ENCODE peak calls at places on chromosome 17, in nine cellular contexts. One of them, this sample, is unnamed.
A peak's percentile ranks its signal among the peaks of the same experiment; 100 is the strongest.

GRCh38 chr17:38339891-38340290 is 3.9 kb downstream of the GPR179 start:
- DNase-seq in astrocyte of the cerebellum: no peak
- DNase-seq in esophagus squamous epithelium: no peak
- DNase-seq in bronchial epithelial cell: no peak
- DNase-seq in lower leg skin: no peak
- DNase-seq in AG04449: no peak
- DNase-seq in cardiac muscle cell: no peak
- DNase-seq in pancreas: no peak
- DNase-seq in Karpas-422: no peak
- DNase-seq in this sample: no peak

GRCh38 chr17:4304417-4305027 is 40.7 kb upstream of the ANKFY1 start:
- DNase-seq in Karpas-422: peak; percentile 83
- DNase-seq in astrocyte of the cerebellum: peak; percentile 22
- DNase-seq in bronchial epithelial cell: peak; percentile 28
- DNase-seq in pancreas: peak; percentile 44
- DNase-seq in AG04449: no peak
- DNase-seq in lower leg skin: no peak
- DNase-seq in esophagus squamous epithelium: no peak
- DNase-seq in cardiac muscle cell: peak; percentile 64
- DNase-seq in this sample: peak; percentile 5

GRCh38 chr17:309361-309888 is 43.2 kb downstream of the RPH3AL start:
- DNase-seq in lower leg skin: no peak
- DNase-seq in bronchial epithelial cell: no peak
- DNase-seq in Karpas-422: peak; percentile 80
- DNase-seq in astrocyte of the cerebellum: no peak
- DNase-seq in esophagus squamous epithelium: no peak
- DNase-seq in pancreas: no peak
- DNase-seq in AG04449: no peak
- DNase-seq in cardiac muscle cell: peak; percentile 61
- DNase-seq in this sample: no peak

GRCh38 chr17:72702998-72703397 is 389.5 kb downstream of the SLC39A11 start:
- DNase-seq in bronchial epithelial cell: peak; percentile 53
- DNase-seq in AG04449: no peak
- DNase-seq in Karpas-422: no peak
- DNase-seq in pancreas: no peak
- DNase-seq in esophagus squamous epithelium: no peak
- DNase-seq in lower leg skin: no peak
- DNase-seq in astrocyte of the cerebellum: no peak
- DNase-seq in cardiac muscle cell: no peak
- DNase-seq in this sample: no peak

GRCh38 chr17:49157784-49158183 is 25.2 kb downstream of the B4GALNT2 start:
- DNase-seq in astrocyte of the cerebellum: no peak
- DNase-seq in lower leg skin: no peak
- DNase-seq in pancreas: no peak
- DNase-seq in bronchial epithelial cell: peak; percentile 5
- DNase-seq in esophagus squamous epithelium: no peak
- DNase-seq in cardiac muscle cell: no peak
- DNase-seq in AG04449: no peak
- DNase-seq in Karpas-422: no peak
- DNase-seq in this sample: no peak

GRCh38 chr17:74759243-74759801 is 10.9 kb downstream of the NHERF1 start:
- DNase-seq in lower leg skin: no peak
- DNase-seq in pancreas: no peak
- DNase-seq in astrocyte of the cerebellum: no peak
- DNase-seq in cardiac muscle cell: no peak
- DNase-seq in Karpas-422: no peak
- DNase-seq in esophagus squamous epithelium: no peak
- DNase-seq in AG04449: no peak
- DNase-seq in bronchial epithelial cell: no peak
- DNase-seq in this sample: no peak

GRCh38 chr17:73710095-73710592 is 65.9 kb upstream of the SDK2 start:
- DNase-seq in bronchial epithelial cell: peak; percentile 63
- DNase-seq in cardiac muscle cell: peak; percentile 85
- DNase-seq in astrocyte of the cerebellum: peak; percentile 13
- DNase-seq in lower leg skin: peak; percentile 43
- DNase-seq in pancreas: peak; percentile 60
- DNase-seq in Karpas-422: peak; percentile 82
- DNase-seq in AG04449: no peak
- DNase-seq in esophagus squamous epithelium: no peak
- DNase-seq in this sample: no peak

GRCh38 chr17:17724307-17724921 is 43.2 kb downstream of the RAI1 start:
- DNase-seq in bronchial epithelial cell: no peak
- DNase-seq in AG04449: no peak
- DNase-seq in lower leg skin: no peak
- DNase-seq in Karpas-422: peak; percentile 62
- DNase-seq in esophagus squamous epithelium: no peak
- DNase-seq in astrocyte of the cerebellum: peak; percentile 52
- DNase-seq in cardiac muscle cell: peak; percentile 87
- DNase-seq in pancreas: no peak
- DNase-seq in this sample: no peak

GRCh38 chr17:68489919-68490318 is 22.3 kb upstream of the PRKAR1A start:
- DNase-seq in lower leg skin: no peak
- DNase-seq in cardiac muscle cell: no peak
- DNase-seq in Karpas-422: no peak
- DNase-seq in AG04449: no peak
- DNase-seq in astrocyte of the cerebellum: no peak
- DNase-seq in esophagus squamous epithelium: no peak
- DNase-seq in bronchial epithelial cell: no peak
- DNase-seq in pancreas: no peak
- DNase-seq in this sample: no peak

GRCh38 chr17:76869878-76870714 is 1.9 kb downstream of the MGAT5B start:
- DNase-seq in esophagus squamous epithelium: no peak
- DNase-seq in bronchial epithelial cell: no peak
- DNase-seq in astrocyte of the cerebellum: no peak
- DNase-seq in Karpas-422: no peak
- DNase-seq in cardiac muscle cell: peak; percentile 56
- DNase-seq in lower leg skin: no peak
- DNase-seq in AG04449: no peak
- DNase-seq in pancreas: no peak
- DNase-seq in this sample: no peak

GRCh38 chr17:927611-928461 is 51.7 kb downstream of the NXN start:
- DNase-seq in lower leg skin: no peak
- DNase-seq in astrocyte of the cerebellum: peak; percentile 100
- DNase-seq in pancreas: no peak
- DNase-seq in AG04449: peak; percentile 97
- DNase-seq in bronchial epithelial cell: peak; percentile 91
- DNase-seq in Karpas-422: no peak
- DNase-seq in esophagus squamous epithelium: no peak
- DNase-seq in cardiac muscle cell: no peak
- DNase-seq in this sample: peak; percentile 88

GRCh38 chr17:8632087-8632486 is 1.6 kb upstream of the MYH10 start:
- DNase-seq in esophagus squamous epithelium: no peak
- DNase-seq in astrocyte of the cerebellum: no peak
- DNase-seq in pancreas: no peak
- DNase-seq in cardiac muscle cell: no peak
- DNase-seq in bronchial epithelial cell: no peak
- DNase-seq in Karpas-422: no peak
- DNase-seq in AG04449: no peak
- DNase-seq in lower leg skin: no peak
- DNase-seq in this sample: no peak
- H3K4me3 ChIP-seq in esophagus squamous epithelium: no peak overlapping the region
- H3K4me3 ChIP-seq in astrocyte of the cerebellum: no peak overlapping the region
- H3K4me3 ChIP-seq in pancreas: no peak overlapping the region
- H3K4me3 ChIP-seq in cardiac muscle cell: no peak overlapping the region
- H3K4me3 ChIP-seq in bronchial epithelial cell: no peak overlapping the region
- H3K4me3 ChIP-seq in Karpas-422: no peak overlapping the region
- H3K4me3 ChIP-seq in AG04449: no peak overlapping the region
- H3K4me3 ChIP-seq in lower leg skin: no peak overlapping the region
- H3K4me3 ChIP-seq in this sample: no peak overlapping the region

DNA sequence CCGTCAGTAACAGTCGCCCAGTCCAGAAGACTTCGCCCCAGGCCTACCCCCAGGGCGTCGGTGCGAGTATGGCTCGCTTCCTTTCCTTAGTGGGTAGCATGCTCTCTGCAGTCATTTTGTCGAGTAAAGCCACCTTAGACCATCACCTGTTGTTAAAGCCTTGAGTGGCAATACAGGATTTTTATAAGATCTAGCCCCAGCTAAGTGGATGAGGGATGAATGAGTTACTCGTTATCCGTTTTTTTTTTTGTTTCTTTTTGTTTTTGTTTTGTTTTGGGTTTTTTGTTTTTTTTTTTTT is 322 bp upstream of the KLHL11 start:
- DNase-seq in esophagus squamous epithelium: no peak
- DNase-seq in pancreas: no peak
- DNase-seq in astrocyte of the cerebellum: no peak
- DNase-seq in bronchial epithelial cell: no peak
- DNase-seq in Karpas-422: no peak
- DNase-seq in lower leg skin: no peak
- DNase-seq in cardiac muscle cell: no peak
- DNase-seq in AG04449: no peak
- DNase-seq in this sample: no peak
- H3K4me3 ChIP-seq in esophagus squamous epithelium: peak overlapping the region; percentile 93
- H3K4me3 ChIP-seq in pancreas: peak overlapping the region; percentile 88
- H3K4me3 ChIP-seq in astrocyte of the cerebellum: peak overlapping the region; percentile 90
- H3K4me3 ChIP-seq in bronchial epithelial cell: peak overlapping the region; percentile 21
- H3K4me3 ChIP-seq in Karpas-422: no peak overlapping the region
- H3K4me3 ChIP-seq in lower leg skin: no peak overlapping the region
- H3K4me3 ChIP-seq in cardiac muscle cell: peak overlapping the region; percentile 55
- H3K4me3 ChIP-seq in AG04449: peak overlapping the region; percentile 51
- H3K4me3 ChIP-seq in this sample: peak overlapping the region; percentile 35

GRCh38 chr17:42413464-42414040 is 9.5 kb downstream of the CAVIN1 start:
- DNase-seq in AG04449: no peak
- DNase-seq in astrocyte of the cerebellum: no peak
- DNase-seq in lower leg skin: no peak
- DNase-seq in Karpas-422: no peak
- DNase-seq in esophagus squamous epithelium: no peak
- DNase-seq in cardiac muscle cell: no peak
- DNase-seq in pancreas: no peak
- DNase-seq in bronchial epithelial cell: no peak
- DNase-seq in this sample: no peak

GRCh38 chr17:42411321-42411820 is 11.7 kb downstream of the CAVIN1 start:
- DNase-seq in esophagus squamous epithelium: no peak
- DNase-seq in pancreas: no peak
- DNase-seq in astrocyte of the cerebellum: no peak
- DNase-seq in Karpas-422: no peak
- DNase-seq in AG04449: no peak
- DNase-seq in bronchial epithelial cell: no peak
- DNase-seq in lower leg skin: no peak
- DNase-seq in cardiac muscle cell: no peak
- DNase-seq in this sample: no peak

GRCh38 chr17:42409467-42410351 is 13.3 kb downstream of the CAVIN1 start:
- DNase-seq in esophagus squamous epithelium: no peak
- DNase-seq in Karpas-422: no peak
- DNase-seq in AG04449: no peak
- DNase-seq in lower leg skin: peak; percentile 89
- DNase-seq in astrocyte of the cerebellum: peak; percentile 64
- DNase-seq in pancreas: no peak
- DNase-seq in bronchial epithelial cell: peak; percentile 93
- DNase-seq in cardiac muscle cell: no peak
- DNase-seq in this sample: peak; percentile 80

GRCh38 chr17:42414782-42415409 is 8.2 kb downstream of the CAVIN1 start:
- DNase-seq in AG04449: no peak
- DNase-seq in esophagus squamous epithelium: no peak
- DNase-seq in astrocyte of the cerebellum: no peak
- DNase-seq in cardiac muscle cell: no peak
- DNase-seq in pancreas: no peak
- DNase-seq in Karpas-422: peak; percentile 59
- DNase-seq in lower leg skin: no peak
- DNase-seq in bronchial epithelial cell: peak; percentile 49
- DNase-seq in this sample: no peak

DNA sequence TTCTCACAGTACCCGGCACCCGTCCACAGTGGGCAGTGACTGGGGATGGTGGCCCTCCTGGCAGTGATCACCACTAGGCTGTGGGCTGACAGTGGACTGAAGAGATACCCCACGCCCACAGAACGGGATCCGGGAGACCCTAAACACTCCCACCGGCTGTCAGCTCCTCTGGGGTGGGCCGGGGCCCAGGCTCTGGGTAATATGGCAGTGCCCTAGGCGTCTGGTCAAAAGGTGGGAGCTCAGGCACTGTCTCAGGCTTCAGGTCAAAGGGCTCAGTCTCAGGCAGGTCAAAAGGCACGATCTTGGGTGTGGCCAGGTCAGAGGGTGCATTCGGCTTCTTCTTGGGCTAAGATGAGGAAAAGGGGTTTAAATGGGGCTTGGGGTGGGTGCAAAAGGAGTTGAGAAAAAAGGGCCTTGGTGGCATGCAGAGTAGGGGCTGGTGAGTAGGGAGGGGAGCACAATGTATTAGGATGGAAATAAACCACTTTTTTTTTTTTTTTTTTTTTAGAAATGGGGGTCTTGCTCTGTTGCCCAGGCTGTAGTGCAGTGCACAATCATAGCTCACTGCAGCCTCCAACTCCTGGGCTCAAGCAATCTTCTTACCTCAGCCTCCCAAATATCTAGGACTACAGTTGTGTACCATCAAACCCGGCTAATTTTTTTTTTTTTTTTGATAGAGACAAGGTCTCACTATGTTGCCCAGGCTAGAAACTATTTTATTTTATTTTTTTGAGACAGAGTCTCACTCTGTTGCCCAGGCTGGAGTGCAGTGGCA is 11.0 kb downstream of the CAVIN1 start:
- DNase-seq in lower leg skin: no peak
- DNase-seq in cardiac muscle cell: no peak
- DNase-seq in bronchial epithelial cell: no peak
- DNase-seq in esophagus squamous epithelium: no peak
- DNase-seq in astrocyte of the cerebellum: no peak
- DNase-seq in AG04449: no peak
- DNase-seq in Karpas-422: no peak
- DNase-seq in pancreas: no peak
- DNase-seq in this sample: no peak
- H3K4me3 ChIP-seq in lower leg skin: no peak overlapping the region
- H3K4me3 ChIP-seq in cardiac muscle cell: no peak overlapping the region
- H3K4me3 ChIP-seq in bronchial epithelial cell: no peak overlapping the region
- H3K4me3 ChIP-seq in esophagus squamous epithelium: peak overlapping the region; percentile 42
- H3K4me3 ChIP-seq in astrocyte of the cerebellum: no peak overlapping the region
- H3K4me3 ChIP-seq in AG04449: no peak overlapping the region
- H3K4me3 ChIP-seq in Karpas-422: no peak overlapping the region
- H3K4me3 ChIP-seq in pancreas: no peak overlapping the region
- H3K4me3 ChIP-seq in this sample: no peak overlapping the region

DNA sequence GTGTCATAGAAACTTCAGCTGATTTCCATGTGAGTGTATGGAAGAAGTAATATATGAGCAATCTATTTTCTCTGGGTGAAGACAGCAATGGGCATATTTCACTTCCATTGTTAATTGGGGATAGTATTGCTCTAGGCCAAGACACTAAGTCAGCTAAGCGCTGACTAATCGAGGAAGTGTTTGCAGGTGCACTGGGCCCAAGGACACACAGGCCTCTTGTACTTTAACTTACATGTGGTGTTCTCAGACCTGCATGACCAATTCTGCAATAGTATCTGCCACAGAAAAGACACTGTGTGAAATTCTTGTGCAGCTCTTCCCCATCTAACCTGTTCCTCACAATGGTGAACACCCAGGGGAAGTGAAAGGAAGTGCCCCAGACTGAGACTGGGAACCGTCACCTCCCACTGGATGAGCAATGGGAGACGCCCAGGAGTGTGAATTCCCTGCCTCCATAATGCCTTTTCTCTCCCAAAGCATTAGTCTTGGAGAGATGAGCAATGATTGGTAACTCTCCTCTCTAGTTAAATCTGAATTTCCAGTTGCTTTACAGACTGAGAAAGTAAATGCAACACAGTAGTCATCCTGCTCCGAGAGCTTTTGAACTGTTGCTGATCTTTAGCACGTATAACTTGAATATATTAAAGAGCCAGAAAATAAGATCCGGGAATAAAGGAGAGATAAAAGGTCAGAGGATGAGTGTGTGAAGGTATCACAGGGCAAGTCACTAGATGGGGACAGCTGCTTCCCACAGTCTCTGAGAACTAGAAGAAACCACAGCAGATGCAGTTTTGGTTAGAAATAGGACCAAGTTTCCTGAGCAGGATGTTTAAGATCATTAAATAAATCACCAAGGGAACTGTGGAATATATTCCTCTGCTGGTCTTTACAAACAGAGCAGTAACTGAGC is 82.6 kb downstream of the CDK5R1 start:
- DNase-seq in astrocyte of the cerebellum: no peak
- DNase-seq in pancreas: no peak
- DNase-seq in Karpas-422: no peak
- DNase-seq in bronchial epithelial cell: peak; percentile 95
- DNase-seq in lower leg skin: no peak
- DNase-seq in AG04449: no peak
- DNase-seq in cardiac muscle cell: no peak
- DNase-seq in esophagus squamous epithelium: no peak
- DNase-seq in this sample: peak; percentile 10
- H3K4me3 ChIP-seq in astrocyte of the cerebellum: no peak overlapping the region
- H3K4me3 ChIP-seq in pancreas: no peak overlapping the region
- H3K4me3 ChIP-seq in Karpas-422: no peak overlapping the region
- H3K4me3 ChIP-seq in bronchial epithelial cell: no peak overlapping the region
- H3K4me3 ChIP-seq in lower leg skin: no peak overlapping the region
- H3K4me3 ChIP-seq in AG04449: no peak overlapping the region
- H3K4me3 ChIP-seq in cardiac muscle cell: no peak overlapping the region
- H3K4me3 ChIP-seq in esophagus squamous epithelium: no peak overlapping the region
- H3K4me3 ChIP-seq in this sample: no peak overlapping the region